ENCODE peak calls at places on chromosome 10, in seven cellular contexts. J, C, Q, E, X, L and F are unnamed samples.

GRCh38 chr10:110305767-110306451 is 1.2 kb upstream of the SMNDC1 start:
- DNase-seq in J (peak), C (no peak), Q (peak), E (peak), X (peak), L (peak), F (peak)

GRCh38 chr10:128005858-128006257 is 99.0 kb downstream of the PTPRE start:
- DNase-seq in J (no peak), C (no peak), Q (no peak), E (no peak), X (no peak), L (no peak), F (no peak)

GRCh38 chr10:88999629-89000028 is 9.0 kb downstream of the FAS start:
- DNase-seq in J (no peak), C (no peak), Q (no peak), E (no peak), X (no peak), L (no peak), F (no peak)

GRCh38 chr10:73590881-73591577 is at the start of gene USP54:
- DNase-seq in J (peak), C (no peak), Q (no peak), E (peak), X (peak), L (no peak), F (no peak)

GRCh38 chr10:22685926-22686325 is 28.5 kb downstream of the PIP4K2A start:
- DNase-seq in J (no peak), C (no peak), Q (no peak), E (no peak), X (no peak), L (no peak), F (no peak)

GRCh38 chr10:100780324-100780723 is 34.9 kb downstream of the PAX2 start:
- DNase-seq in J (no peak), C (no peak), Q (no peak), E (no peak), X (no peak), L (no peak), F (peak)

GRCh38 chr10:76479103-76479790 is 1047.8 kb downstream of the LRMDA start:
- DNase-seq in J (no peak), C (no peak), Q (no peak), E (no peak), X (no peak), L (no peak), F (no peak)

GRCh38 chr10:28841625-28842024 is 164.3 kb downstream of the BAMBI start:
- DNase-seq in J (no peak), C (no peak), Q (no peak), E (no peak), X (no peak), L (no peak), F (no peak)

GRCh38 chr10:49656845-49657493 is 22.5 kb upstream of the C10orf53 start:
- DNase-seq in J (no peak), C (no peak), Q (no peak), E (no peak), X (no peak), L (no peak), F (no peak)

GRCh38 chr10:118926903-118927302 is 102.6 kb upstream of the NANOS1 start:
- DNase-seq in J (no peak), C (peak), Q (no peak), E (no peak), X (no peak), L (no peak), F (no peak)

GRCh38 chr10:11638055-11638698 is 26.7 kb upstream of the USP6NL start:
- DNase-seq in J (no peak), C (no peak), Q (no peak), E (no peak), X (no peak), L (no peak), F (no peak)

DNA sequence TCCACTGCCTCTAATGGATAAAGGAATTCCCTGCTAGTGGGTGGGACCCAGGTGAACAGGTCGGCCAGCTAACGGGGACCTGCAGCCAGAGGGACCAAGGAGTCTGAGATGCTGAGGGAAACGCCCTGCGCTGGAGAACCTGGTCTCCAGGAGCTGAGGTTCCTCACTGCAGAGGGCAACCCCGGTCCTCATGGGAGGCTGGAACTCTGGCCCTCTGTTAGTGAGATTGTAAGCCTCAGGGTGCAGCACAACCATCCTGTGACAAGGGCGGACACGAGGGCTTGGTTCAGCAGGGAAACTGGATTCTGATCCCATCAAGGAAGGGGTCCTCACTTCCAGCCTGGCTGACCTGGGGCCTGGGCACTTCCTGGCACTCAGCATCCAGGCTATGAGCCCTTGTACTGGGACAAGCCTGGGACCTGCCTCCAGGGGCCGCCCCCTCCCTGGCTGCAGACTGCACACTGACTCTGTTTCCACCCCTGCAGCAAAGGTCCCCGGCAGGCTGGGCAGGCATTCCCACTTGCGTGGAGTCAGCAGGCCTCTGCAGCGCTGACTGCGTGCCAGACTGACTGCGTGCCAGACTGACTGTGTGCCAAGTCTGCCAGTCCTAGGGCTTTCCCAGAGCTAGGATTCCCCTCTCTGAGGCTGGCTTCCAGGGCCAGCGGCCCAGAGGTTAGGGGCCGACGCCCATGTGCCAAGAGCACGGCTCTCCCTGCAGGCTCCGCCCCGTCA is 143.2 kb downstream of the MAPK8 start:
- DNase-seq in J (no peak), C (peak), Q (no peak), E (no peak), X (no peak), L (no peak), F (no peak)
- TF ChIP-seq JUND in J (no peak), C (no peak), Q (no peak), E (no peak), X (no peak), L (no peak), F (no peak)

GRCh38 chr10:113937258-113937657 is 82.8 kb downstream of the NHLRC2 start:
- DNase-seq in J (no peak), C (no peak), Q (no peak), E (no peak), X (no peak), L (no peak), F (no peak)
- TF ChIP-seq JUND in J (no peak), C (no peak), Q (no peak), E (no peak), X (no peak), L (no peak), F (no peak)

DNA sequence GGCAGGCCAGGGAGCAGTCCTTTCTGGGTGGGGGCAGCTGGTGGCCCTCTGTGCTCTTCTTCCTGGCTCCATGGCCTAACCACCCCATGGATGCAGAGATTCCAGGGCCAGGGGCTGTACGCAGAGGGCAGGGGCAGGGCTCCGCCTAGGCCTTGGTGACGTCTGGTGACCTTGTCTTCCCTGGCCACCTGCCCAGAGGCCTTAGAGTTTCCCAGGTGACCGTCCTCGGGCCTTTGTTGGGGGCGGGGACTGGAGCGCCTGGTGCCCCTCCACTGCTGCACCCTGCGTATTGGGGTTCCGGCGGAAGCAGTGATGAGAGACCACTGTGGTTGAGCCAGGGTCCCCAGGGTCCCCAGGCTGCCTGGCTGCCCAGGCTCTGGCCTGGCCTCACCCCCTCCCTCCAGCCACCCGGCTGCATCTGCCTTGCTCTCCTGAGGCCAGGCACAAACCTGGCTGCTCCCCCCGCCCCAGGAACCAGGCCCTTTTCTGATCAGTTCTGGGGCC is 10.3 kb downstream of the PWWP2B start:
- DNase-seq in J (no peak), C (no peak), Q (peak), E (no peak), X (peak), L (no peak), F (peak)
- TF ChIP-seq JUND in J (no peak), C (no peak), Q (no peak), E (no peak), X (no peak), L (no peak), F (no peak)

GRCh38 chr10:59138052-59138451 is 38.4 kb upstream of the PHYHIPL start:
- DNase-seq in J (no peak), C (no peak), Q (no peak), E (no peak), X (no peak), L (no peak), F (no peak)
- TF ChIP-seq JUND in J (no peak), C (no peak), Q (no peak), E (no peak), X (no peak), L (no peak), F (no peak)